ENCODE peak calls at places on chromosomes 11 and 22, in five cellular contexts. C is mesenchymal stem cell, F is neuronal stem cell, S is IMR-90, K is H1. I is an unnamed sample.

GRCh38 chr11:55714982-55715888 is 53.2 kb downstream of the OR4C6 start:
- DNase-seq in F (no peak), S (no peak), C (no peak), K (no peak), I (no peak)

GRCh38 chr11:85164743-85165142 is 462.4 kb downstream of the DLG2 start:
- DNase-seq in K (no peak), S (no peak), C (no peak), F (no peak), I (no peak)

GRCh38 chr11:126628450-126628789 is 272.9 kb downstream of the ST3GAL4 start:
- DNase-seq in K (no peak), S (no peak), F (no peak), C (no peak), I (no peak)

GRCh38 chr22:20750461-20751184 is 23.3 kb upstream of the SERPIND1 start:
- DNase-seq in K (no peak), F (no peak), S (peak; percentile 90), C (peak; percentile 91), I (no peak)

GRCh38 chr11:70703141-70704052 is 305.1 kb downstream of the CTTN start:
- DNase-seq in C (no peak), S (no peak), K (no peak), F (no peak), I (peak; percentile 63)

GRCh38 chr22:23381661-23382427 is 198.2 kb downstream of the IGLL1 start:
- DNase-seq in F (no peak), S (no peak), K (no peak), C (no peak), I (no peak)

GRCh38 chr22:20786536-20786979 is 12.6 kb downstream of the SERPIND1 start:
- DNase-seq in S (no peak), C (no peak), K (no peak), F (no peak), I (no peak)

GRCh38 chr11:11378184-11378940 is 25.3 kb upstream of the CSNK2A3 start:
- DNase-seq in K (no peak), C (no peak), F (no peak), S (no peak), I (no peak)

GRCh38 chr22:38831166-38831945 is 12.5 kb downstream of the NPTXR start:
- DNase-seq in F (no peak), C (peak; percentile 77), K (no peak), S (peak; percentile 60), I (no peak)

GRCh38 chr11:46112961-46113617 is 8.2 kb downstream of the PHF21A start:
- DNase-seq in K (no peak), F (peak; percentile 35), C (peak; percentile 71), S (peak; percentile 68), I (no peak)

GRCh38 chr11:69907611-69908010 is 88.4 kb upstream of the FGF3 start:
- DNase-seq in K (no peak), F (no peak), S (no peak), C (no peak), I (no peak)

GRCh38 chr11:104581246-104581980 is 316.8 kb downstream of the CASP12 start:
- DNase-seq in C (no peak), K (no peak), F (peak; percentile 23), S (peak; percentile 69), I (no peak)

GRCh38 chr11:28976801-28977145 is 868.6 kb downstream of the METTL15 start:
- DNase-seq in C (no peak), F (no peak), S (no peak), K (no peak), I (no peak)

GRCh38 chr22:40966683-40967082 is 15.5 kb downstream of the RBX1 start:
- DNase-seq in S (no peak), F (no peak), C (no peak), K (no peak), I (no peak)

GRCh38 chr11:133681901-133682300 is 149.6 kb upstream of the OPCML start:
- DNase-seq in K (no peak), C (no peak), S (no peak), F (no peak), I (peak; percentile 49)

GRCh38 chr22:22424210-22424800 is 84.2 kb downstream of the ZNF280B start:
- DNase-seq in F (no peak), C (no peak), S (no peak), K (no peak), I (peak; percentile 64)

GRCh38 chr22:41846268-41847002 is 13.5 kb downstream of the SREBF2 start:
- DNase-seq in F (no peak), S (no peak), K (no peak), C (no peak), I (no peak)

GRCh38 chr11:19656140-19656541 is 56.5 kb upstream of the NAV2 start:
- DNase-seq in K (no peak), S (no peak), C (no peak), F (no peak), I (no peak)

GRCh38 chr11:103618532-103618931 is 417.9 kb upstream of the DDI1 start:
- DNase-seq in S (peak; percentile 83), C (peak; percentile 47), F (no peak), K (no peak), I (no peak)

DNA sequence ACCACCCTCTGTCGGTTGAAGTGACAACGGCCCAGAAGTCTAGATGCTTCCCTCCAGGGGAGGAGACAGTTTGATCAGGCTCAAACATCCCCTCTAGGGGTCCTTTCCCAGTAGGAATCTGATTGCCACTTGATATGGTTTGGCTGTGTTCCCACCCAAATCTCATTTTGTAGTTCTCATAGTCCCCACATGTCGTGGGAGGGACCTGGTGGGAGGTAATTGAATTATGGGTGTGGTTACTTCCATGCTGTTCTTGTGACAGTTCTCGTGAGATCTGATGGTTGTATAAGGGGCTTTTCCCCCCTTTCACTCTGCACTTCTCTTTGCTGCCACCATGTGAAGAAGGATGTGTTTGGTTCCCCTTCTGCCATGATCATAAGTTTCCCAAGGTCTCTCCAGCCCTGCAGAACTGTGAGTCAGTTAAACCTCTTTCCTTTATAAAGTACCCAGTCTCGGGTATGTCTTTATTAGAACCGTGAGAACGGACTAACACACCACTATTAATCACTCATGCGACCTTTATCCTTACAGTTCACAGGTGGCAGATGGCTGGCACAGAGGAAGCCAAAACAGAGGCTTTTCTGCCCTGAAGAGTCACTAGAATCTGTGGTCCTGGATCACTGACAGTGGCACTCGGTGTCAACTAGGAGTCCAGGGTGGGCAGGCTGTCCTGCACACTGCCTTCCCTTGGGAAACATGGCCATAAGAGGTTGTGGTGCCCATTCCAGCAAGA is 21.6 kb downstream of the ASPHD2 start:
- DNase-seq in S (no peak), K (no peak), C (no peak), F (no peak), I (no peak)
- H2BK5ac ChIP-seq in S (no peak overlapping the region), K (peak overlapping the region; percentile 24), C (no peak overlapping the region), F (no peak overlapping the region), I (no peak overlapping the region)

GRCh38 chr11:66012946-66013761 is 1.3 kb downstream of the CST6 start:
- DNase-seq in C (no peak), S (no peak), F (no peak), K (no peak), I (no peak)

GRCh38 chr11:66011239-66011784 is 496 bp upstream of the CST6 start:
- DNase-seq in F (no peak), S (peak; percentile 53), K (no peak), C (peak; percentile 61), I (peak; percentile 71)

GRCh38 chr11:66011785-66012303 is at the start of gene CST6:
- DNase-seq in S (no peak), F (no peak), K (no peak), C (no peak), I (peak; percentile 63)

GRCh38 chr11:66013762-66014100 is 1.9 kb downstream of the CST6 start:
- DNase-seq in S (no peak), K (no peak), F (no peak), C (no peak), I (no peak)

DNA sequence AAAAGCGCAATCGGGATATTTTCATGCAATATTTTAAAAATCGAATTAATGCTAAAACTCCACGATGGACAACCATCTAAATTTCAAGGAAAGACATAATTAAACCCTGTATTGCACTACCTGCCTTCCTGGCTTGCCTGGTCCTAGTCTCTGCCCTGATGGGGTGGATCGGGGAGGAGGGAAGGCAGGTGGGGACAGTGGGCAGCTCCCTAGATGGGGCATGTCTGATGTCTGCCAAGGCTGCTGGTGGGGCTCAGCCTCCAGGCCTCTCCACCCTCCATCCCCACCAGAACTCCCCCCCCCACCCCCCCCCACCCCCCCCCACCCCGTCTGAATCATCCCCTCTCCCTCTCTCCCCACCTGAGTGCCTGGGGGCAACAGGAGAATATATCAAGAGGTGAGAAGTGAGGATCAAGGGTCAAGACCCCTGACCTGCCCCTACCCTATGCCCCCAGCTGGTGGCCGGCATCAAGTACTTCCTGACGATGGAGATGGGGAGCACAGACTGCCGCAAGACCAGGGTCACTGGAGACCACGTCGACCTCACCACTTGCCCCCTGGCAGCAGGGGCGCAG is 650 bp downstream of the CST6 start:
- DNase-seq in K (no peak), F (no peak), S (no peak), C (no peak), I (no peak)
- H2BK5ac ChIP-seq in K (no peak overlapping the region), F (peak overlapping the region; percentile 32), S (no peak overlapping the region), C (no peak overlapping the region), I (no peak overlapping the region)

GRCh38 chr11:66842896-66843775 is at the start of gene RCE1:
- DNase-seq in C (peak; percentile 88), K (no peak), S (peak; percentile 85), F (peak; percentile 91), I (peak; percentile 90)

GRCh38 chr11:66842501-66842895 is 743 bp upstream of the RCE1 start:
- DNase-seq in S (no peak), C (no peak), F (no peak), K (no peak), I (no peak)

GRCh38 chr11:66844496-66845142 is 1.4 kb downstream of the RCE1 start:
- DNase-seq in F (no peak), K (no peak), S (no peak), C (no peak), I (no peak)

GRCh38 chr11:66845143-66845875 is 2.1 kb downstream of the RCE1 start:
- DNase-seq in C (no peak), S (no peak), F (no peak), K (no peak), I (no peak)

DNA sequence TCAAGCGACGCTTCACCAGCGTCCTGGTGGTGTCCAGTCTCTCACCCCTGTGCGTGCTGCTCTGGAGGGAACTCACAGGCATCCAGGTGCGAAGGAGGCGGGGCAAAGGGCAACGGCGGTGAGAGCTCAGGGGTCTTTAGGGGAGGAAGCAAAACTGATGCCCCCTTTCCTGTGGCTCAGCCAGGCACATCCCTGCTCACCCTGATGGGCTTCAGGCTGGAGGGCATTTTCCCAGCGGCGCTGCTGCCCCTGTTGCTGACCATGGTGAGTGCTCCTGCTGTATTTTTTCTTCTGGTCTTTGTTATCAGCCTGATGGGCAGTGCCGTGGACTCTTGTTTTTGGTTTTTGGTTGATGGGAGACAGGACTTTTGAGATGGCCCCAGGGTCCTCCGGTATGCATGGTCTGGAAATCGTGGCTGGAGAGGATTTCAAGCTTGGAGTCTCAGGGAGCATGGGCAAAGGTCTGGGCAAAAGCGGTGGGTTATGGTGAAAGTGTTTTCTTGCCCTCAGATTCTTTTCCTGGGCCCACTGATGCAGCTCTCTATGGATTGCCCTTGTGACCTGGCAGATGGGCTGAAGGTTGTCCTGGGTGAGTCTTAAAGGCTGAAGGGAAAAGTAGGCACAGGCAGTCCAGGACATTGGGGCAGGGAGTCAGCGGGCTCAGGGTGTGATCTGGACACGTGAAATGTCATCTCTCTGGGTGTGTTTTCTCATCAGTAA is 695 bp downstream of the RCE1 start:
- DNase-seq in F (no peak), K (no peak), S (no peak), C (no peak), I (no peak)
- H2BK5ac ChIP-seq in F (peak overlapping the region; percentile 87), K (peak overlapping the region; percentile 93), S (peak overlapping the region; percentile 79), C (no peak overlapping the region), I (no peak overlapping the region)

DNA sequence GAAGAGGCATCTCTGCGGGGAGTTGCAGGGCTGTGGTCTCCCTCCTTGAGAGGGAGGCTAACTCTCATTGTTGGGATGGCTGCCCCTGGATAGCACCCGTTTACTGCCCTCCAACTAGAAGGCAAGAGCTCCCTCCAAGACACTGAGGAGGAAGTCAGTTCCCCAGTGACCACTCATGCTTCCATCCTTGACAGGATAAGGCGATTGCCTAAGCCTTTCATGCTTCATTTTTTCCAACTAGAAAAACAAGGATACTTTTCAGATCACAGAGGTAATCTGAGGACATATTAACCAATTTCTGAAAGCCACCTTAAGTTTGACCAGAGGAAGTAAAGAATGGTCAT is 186.6 kb downstream of the MAML2 start:
- DNase-seq in S (no peak), K (no peak), F (no peak), C (no peak), I (no peak)
- H2BK5ac ChIP-seq in S (peak overlapping the region; percentile 87), K (peak overlapping the region; percentile 19), F (no peak overlapping the region), C (peak overlapping the region; percentile 87), I (no peak overlapping the region)

I was measured in H9.